ENCODE peak calls at places on chromosome 22, in six cellular contexts. R is H7; D is stimulated activated CD8-positive, alpha-beta memory T cell treated with anti-CD3 and anti-CD28 coated beads, Interleukin-12 subunit alpha, Interleukin-12 subunit beta, amount 100 ng/mL, for 1 hour; C is upper lobe of right lung; K is dorsolateral prefrontal cortex; P is ureter. B is an unnamed sample.
A peak's percentile ranks its signal among the peaks of the same experiment; 100 is the strongest.

GRCh38 chr22:28072066-28072465 is 153.0 kb upstream of the PITPNB start:
- DNase-seq in R (no peak), D (no peak), C (no peak), K (no peak), P (no peak), B (no peak)

GRCh38 chr22:26681395-26681821 is 24.0 kb downstream of the MIAT start:
- DNase-seq in R (peak; percentile 68), D (no peak), C (peak; percentile 70), K (no peak), P (no peak), B (no peak)

GRCh38 chr22:49367016-49367697 is 460.5 kb downstream of the BRD1 start:
- DNase-seq in R (peak; percentile 54), D (no peak), C (peak; percentile 35), K (no peak), P (peak; percentile 17), B (no peak)

GRCh38 chr22:19571995-19572394 is 47.8 kb upstream of the CLDN5 start:
- DNase-seq in R (peak; percentile 26), D (no peak), C (no peak), K (no peak), P (no peak), B (no peak)

GRCh38 chr22:47589271-47590250 is 827.1 kb downstream of the TBC1D22A start:
- DNase-seq in R (no peak), D (no peak), C (peak; percentile 51), K (no peak), P (no peak), B (no peak)

GRCh38 chr22:35310556-35311550 is 11.2 kb downstream of the TOM1 start:
- DNase-seq in R (peak; percentile 61), D (no peak), C (peak; percentile 56), K (no peak), P (no peak), B (no peak)

GRCh38 chr22:40387758-40388157 is 17.4 kb downstream of the SGSM3 start:
- DNase-seq in R (no peak), D (no peak), C (no peak), K (no peak), P (no peak), B (no peak)

GRCh38 chr22:41308054-41308453 is 6.7 kb downstream of the ZC3H7B start:
- DNase-seq in R (no peak), D (no peak), C (no peak), K (no peak), P (no peak), B (no peak)

GRCh38 chr22:22916215-22916951 is 28.8 kb downstream of the IGLL5 start:
- DNase-seq in R (peak; percentile 21), D (no peak), C (no peak), K (no peak), P (no peak), B (no peak)

GRCh38 chr22:30453731-30454510 is 17.9 kb downstream of the SEC14L3 start:
- DNase-seq in R (peak; percentile 35), D (no peak), C (peak; percentile 82), K (no peak), P (no peak), B (no peak)

GRCh38 chr22:35592418-35592967 is 24.6 kb downstream of the MB start:
- DNase-seq in R (no peak), D (no peak), C (no peak), K (no peak), P (no peak), B (no peak)

GRCh38 chr22:31895317-31896133 is 48.8 kb upstream of the YWHAH start:
- DNase-seq in R (no peak), D (no peak), C (no peak), K (no peak), P (no peak), B (no peak)

GRCh38 chr22:25668437-25668836 is 73.6 kb upstream of the MYO18B start:
- DNase-seq in R (no peak), D (no peak), C (no peak), K (no peak), P (peak; percentile 52), B (no peak)

GRCh38 chr22:38034278-38034882 is 22.8 kb upstream of the PICK1 start:
- DNase-seq in R (peak; percentile 94), D (no peak), C (peak; percentile 77), K (peak; percentile 77), P (peak; percentile 85), B (no peak)

GRCh38 chr22:38681784-38682335 is at the start of gene TOMM22:
- DNase-seq in R (peak; percentile 97), D (peak; percentile 72), C (peak; percentile 95), K (peak; percentile 84), P (peak; percentile 84), B (peak; percentile 99)

GRCh38 chr22:35894937-35895708 is 133.5 kb downstream of the RBFOX2 start:
- DNase-seq in R (no peak), D (no peak), C (no peak), K (no peak), P (peak; percentile 54), B (no peak)

GRCh38 chr22:38782402-38783094 is 11.4 kb downstream of the DNAL4 start:
- DNase-seq in R (peak; percentile 84), D (no peak), C (no peak), K (no peak), P (no peak), B (no peak)